ENCODE peak calls at places on chromosomes 4 and X, in ten cellular contexts. M, D, B, Q, R, C, O, F, J and S are unnamed samples.

GRCh38 chr4:77600521-77601451 is 4.8 kb upstream of the CXCL13 start:
- DNase-seq in M (peak; percentile 24), D (peak; percentile 64), B (peak; percentile 62), Q (no peak), R (no peak), C (no peak), O (peak; percentile 27), F (peak; percentile 53), J (peak; percentile 57), S (no peak)

GRCh38 chr4:140157341-140157740 is 3.4 kb upstream of the MAML3 start:
- DNase-seq in M (no peak), D (no peak), B (no peak), Q (no peak), R (no peak), C (no peak), O (no peak), F (no peak), J (no peak), S (no peak)

GRCh38 chrX:13131511-13132137 is 87.2 kb upstream of the FAM9C start:
- DNase-seq in M (peak; percentile 96), D (no peak), B (peak; percentile 54), Q (no peak), R (no peak), C (no peak), O (no peak), F (peak; percentile 60), J (peak; percentile 20), S (peak; percentile 93)

GRCh38 chr4:73735231-73735630 is 5.1 kb upstream of the CXCL8 start:
- DNase-seq in M (peak; percentile 68), D (no peak), B (no peak), Q (no peak), R (no peak), C (no peak), O (no peak), F (no peak), J (peak; percentile 53), S (peak; percentile 97)

GRCh38 chr4:118783887-118784286 is 52.0 kb downstream of the SEC24D start:
- DNase-seq in M (peak; percentile 5), D (no peak), B (no peak), Q (no peak), R (no peak), C (no peak), O (no peak), F (no peak), J (no peak), S (no peak)

GRCh38 chr4:165439981-165440380 is 61.2 kb downstream of the CPE start:
- DNase-seq in M (no peak), D (no peak), B (no peak), Q (no peak), R (no peak), C (no peak), O (no peak), F (no peak), J (no peak), S (no peak)

GRCh38 chrX:130339408-130340222 is at the start of gene SLC25A14:
- DNase-seq in M (peak; percentile 73), D (peak; percentile 81), B (peak; percentile 82), Q (peak; percentile 74), R (no peak), C (no peak), O (peak; percentile 49), F (peak; percentile 82), J (peak; percentile 63), S (peak; percentile 67)

GRCh38 chr4:82726601-82727000 is 72.0 kb downstream of the SCD5 start:
- DNase-seq in M (no peak), D (no peak), B (no peak), Q (no peak), R (no peak), C (no peak), O (no peak), F (no peak), J (no peak), S (no peak)

GRCh38 chr4:147620315-147620714 is 3.1 kb downstream of the TMEM184C start:
- DNase-seq in M (no peak), D (no peak), B (no peak), Q (no peak), R (no peak), C (no peak), O (no peak), F (no peak), J (no peak), S (peak; percentile 38)

GRCh38 chrX:100494974-100495373 is 84.9 kb upstream of the PCDH19 start:
- DNase-seq in M (no peak), D (no peak), B (no peak), Q (no peak), R (no peak), C (no peak), O (no peak), F (no peak), J (no peak), S (no peak)

GRCh38 chr4:6910340-6910959 is 824 bp downstream of the TBC1D14 start:
- DNase-seq in M (peak; percentile 39), D (peak; percentile 57), B (no peak), Q (no peak), R (no peak), C (no peak), O (no peak), F (no peak), J (no peak), S (no peak)

GRCh38 chr4:170675568-170676262 is 586.0 kb upstream of the AADAT start:
- DNase-seq in M (no peak), D (peak; percentile 15), B (no peak), Q (no peak), R (no peak), C (no peak), O (peak; percentile 57), F (peak; percentile 71), J (no peak), S (no peak)

GRCh38 chrX:130728208-130728607 is 174.8 kb downstream of the ENOX2 start:
- DNase-seq in M (peak; percentile 64), D (no peak), B (no peak), Q (no peak), R (no peak), C (no peak), O (peak; percentile 26), F (no peak), J (peak; percentile 52), S (no peak)

GRCh38 chr4:164423819-164424218 is 330.1 kb upstream of the SMIM31 start:
- DNase-seq in M (no peak), D (no peak), B (no peak), Q (no peak), R (no peak), C (no peak), O (no peak), F (no peak), J (no peak), S (no peak)

GRCh38 chrX:9370888-9371287 is 94.0 kb upstream of the TBL1X start:
- DNase-seq in M (peak; percentile 42), D (no peak), B (no peak), Q (no peak), R (no peak), C (no peak), O (no peak), F (no peak), J (no peak), S (peak; percentile 60)

GRCh38 chrX:125374169-125374568 is 54.5 kb downstream of the TEX13C start:
- DNase-seq in M (no peak), D (no peak), B (no peak), Q (no peak), R (no peak), C (no peak), O (no peak), F (no peak), J (no peak), S (no peak)

GRCh38 chr4:1471443-1472147 is 65.4 kb upstream of the NKX1-1 start:
- DNase-seq in M (peak; percentile 7), D (no peak), B (no peak), Q (peak; percentile 43), R (no peak), C (no peak), O (no peak), F (no peak), J (no peak), S (no peak)

GRCh38 chr4:113328514-113328913 is 279.1 kb downstream of the ANK2 start:
- DNase-seq in M (peak; percentile 7), D (peak; percentile 63), B (peak; percentile 51), Q (no peak), R (no peak), C (no peak), O (no peak), F (no peak), J (no peak), S (no peak)

GRCh38 chr4:183182873-183183725 is 84.0 kb downstream of the WWC2 start:
- DNase-seq in M (peak; percentile 89), D (peak; percentile 84), B (no peak), Q (no peak), R (no peak), C (no peak), O (peak; percentile 47), F (peak; percentile 62), J (peak; percentile 67), S (peak; percentile 94)

GRCh38 chr4:175850240-175850639 is 38.2 kb upstream of the GPM6A start:
- DNase-seq in M (no peak), D (no peak), B (no peak), Q (no peak), R (no peak), C (no peak), O (no peak), F (no peak), J (no peak), S (no peak)

GRCh38 chrX:131821945-131822622 is 201.0 kb upstream of the STK26 start:
- DNase-seq in M (no peak), D (no peak), B (no peak), Q (no peak), R (peak; percentile 33), C (no peak), O (no peak), F (peak; percentile 87), J (peak; percentile 53), S (peak; percentile 91)

GRCh38 chr4:3767569-3768288 is 1.5 kb downstream of the ADRA2C start:
- DNase-seq in M (no peak), D (peak; percentile 83), B (no peak), Q (no peak), R (no peak), C (no peak), O (no peak), F (no peak), J (no peak), S (no peak)

GRCh38 chr4:80646061-80646460 is 310.5 kb downstream of the CFAP299 start:
- DNase-seq in M (no peak), D (no peak), B (no peak), Q (no peak), R (no peak), C (no peak), O (no peak), F (no peak), J (peak; percentile 2), S (no peak)

GRCh38 chr4:102429553-102429952 is 71.6 kb upstream of the NFKB1 start:
- DNase-seq in M (peak; percentile 88), D (no peak), B (no peak), Q (no peak), R (no peak), C (peak; percentile 44), O (peak; percentile 93), F (no peak), J (peak; percentile 55), S (no peak)

GRCh38 chrX:37993857-37994619 is 12.3 kb upstream of the SYTL5 start:
- DNase-seq in M (no peak), D (peak; percentile 70), B (no peak), Q (no peak), R (no peak), C (no peak), O (no peak), F (peak; percentile 95), J (no peak), S (no peak)

GRCh38 chr4:54118850-54119589 is 19.1 kb downstream of the GSX2 start:
- DNase-seq in M (no peak), D (no peak), B (no peak), Q (no peak), R (no peak), C (peak; percentile 19), O (no peak), F (no peak), J (no peak), S (no peak)

GRCh38 chrX:42776195-42776594 is 1.8 kb downstream of the PPP1R2C start:
- DNase-seq in M (no peak), D (no peak), B (no peak), Q (no peak), R (no peak), C (no peak), O (no peak), F (no peak), J (no peak), S (peak; percentile 67)

GRCh38 chr4:151675366-151676060 is 85.3 kb downstream of the GATB start:
- DNase-seq in M (no peak), D (peak; percentile 51), B (no peak), Q (no peak), R (no peak), C (no peak), O (no peak), F (no peak), J (no peak), S (no peak)